ENCODE peak calls at places on chromosomes 16 and 17, in eight cellular contexts. One of them, this sample, is unnamed.
A peak's percentile ranks its signal among the peaks of the same experiment; 100 is the strongest.

GRCh38 chr16:89936508-89936907 is 12.0 kb upstream of the DEF8 start:
- DNase-seq in foreskin fibroblast: no peak
- DNase-seq in AG04450: no peak
- DNase-seq in upper lobe of left lung: peak; percentile 45
- DNase-seq in breast epithelium: no peak
- DNase-seq in lower leg skin: no peak
- DNase-seq in A549: no peak
- DNase-seq in thoracic aorta: no peak
- DNase-seq in this sample: no peak

GRCh38 chr17:2688351-2689342 is 22.9 kb downstream of the CLUH start:
- DNase-seq in breast epithelium: no peak
- DNase-seq in upper lobe of left lung: no peak
- DNase-seq in foreskin fibroblast: no peak
- DNase-seq in lower leg skin: peak; percentile 81
- DNase-seq in thoracic aorta: no peak
- DNase-seq in A549: no peak
- DNase-seq in AG04450: no peak
- DNase-seq in this sample: no peak

GRCh38 chr17:69561462-69561861 is 147.0 kb downstream of the MAP2K6 start:
- DNase-seq in upper lobe of left lung: no peak
- DNase-seq in breast epithelium: no peak
- DNase-seq in AG04450: no peak
- DNase-seq in thoracic aorta: no peak
- DNase-seq in foreskin fibroblast: no peak
- DNase-seq in A549: no peak
- DNase-seq in lower leg skin: no peak
- DNase-seq in this sample: no peak

GRCh38 chr17:574061-574460 is 140.6 kb downstream of the VPS53 start:
- DNase-seq in A549: no peak
- DNase-seq in upper lobe of left lung: no peak
- DNase-seq in breast epithelium: no peak
- DNase-seq in lower leg skin: peak; percentile 1
- DNase-seq in thoracic aorta: no peak
- DNase-seq in foreskin fibroblast: no peak
- DNase-seq in AG04450: no peak
- DNase-seq in this sample: peak; percentile 60

GRCh38 chr17:17416400-17417360 is 60.1 kb upstream of the MED9 start:
- DNase-seq in foreskin fibroblast: peak; percentile 79
- DNase-seq in A549: peak; percentile 41
- DNase-seq in thoracic aorta: no peak
- DNase-seq in breast epithelium: no peak
- DNase-seq in lower leg skin: peak; percentile 72
- DNase-seq in upper lobe of left lung: no peak
- DNase-seq in AG04450: no peak
- DNase-seq in this sample: peak; percentile 64

GRCh38 chr16:21953541-21953902 is 361 bp downstream of the UQCRC2 start:
- DNase-seq in thoracic aorta: no peak
- DNase-seq in A549: no peak
- DNase-seq in foreskin fibroblast: no peak
- DNase-seq in lower leg skin: no peak
- DNase-seq in breast epithelium: no peak
- DNase-seq in AG04450: no peak
- DNase-seq in upper lobe of left lung: peak; percentile 61
- DNase-seq in this sample: no peak

GRCh38 chr17:42529054-42529453 is 7.0 kb upstream of the NAGLU start:
- DNase-seq in foreskin fibroblast: no peak
- DNase-seq in thoracic aorta: no peak
- DNase-seq in lower leg skin: no peak
- DNase-seq in upper lobe of left lung: no peak
- DNase-seq in breast epithelium: no peak
- DNase-seq in AG04450: no peak
- DNase-seq in A549: no peak
- DNase-seq in this sample: no peak

GRCh38 chr17:74089869-74090464 is 113.5 kb upstream of the RPL38 start:
- DNase-seq in A549: peak; percentile 52
- DNase-seq in foreskin fibroblast: no peak
- DNase-seq in thoracic aorta: no peak
- DNase-seq in breast epithelium: no peak
- DNase-seq in lower leg skin: no peak
- DNase-seq in AG04450: no peak
- DNase-seq in upper lobe of left lung: no peak
- DNase-seq in this sample: peak; percentile 4

GRCh38 chr17:19533718-19534561 is at the start of gene SLC47A1:
- DNase-seq in lower leg skin: no peak
- DNase-seq in AG04450: no peak
- DNase-seq in upper lobe of left lung: peak; percentile 91
- DNase-seq in breast epithelium: no peak
- DNase-seq in foreskin fibroblast: no peak
- DNase-seq in thoracic aorta: no peak
- DNase-seq in A549: peak; percentile 76
- DNase-seq in this sample: no peak

GRCh38 chr17:30570191-30570590 is 93.0 kb downstream of the GOSR1 start:
- DNase-seq in thoracic aorta: no peak
- DNase-seq in lower leg skin: no peak
- DNase-seq in breast epithelium: peak; percentile 28
- DNase-seq in AG04450: no peak
- DNase-seq in foreskin fibroblast: no peak
- DNase-seq in A549: no peak
- DNase-seq in upper lobe of left lung: no peak
- DNase-seq in this sample: no peak

GRCh38 chr16:19744670-19745069 is 26.6 kb downstream of the IQCK start:
- DNase-seq in A549: no peak
- DNase-seq in lower leg skin: no peak
- DNase-seq in upper lobe of left lung: no peak
- DNase-seq in AG04450: no peak
- DNase-seq in foreskin fibroblast: no peak
- DNase-seq in thoracic aorta: no peak
- DNase-seq in breast epithelium: no peak
- DNase-seq in this sample: no peak

GRCh38 chr17:33642002-33642401 is 348.9 kb upstream of the ASIC2 start:
- DNase-seq in breast epithelium: no peak
- DNase-seq in AG04450: no peak
- DNase-seq in A549: no peak
- DNase-seq in lower leg skin: no peak
- DNase-seq in foreskin fibroblast: no peak
- DNase-seq in upper lobe of left lung: no peak
- DNase-seq in thoracic aorta: no peak
- DNase-seq in this sample: no peak

GRCh38 chr16:58859958-58860669 is 126.0 kb upstream of the GOT2 start:
- DNase-seq in AG04450: no peak
- DNase-seq in thoracic aorta: no peak
- DNase-seq in A549: no peak
- DNase-seq in breast epithelium: no peak
- DNase-seq in upper lobe of left lung: no peak
- DNase-seq in foreskin fibroblast: no peak
- DNase-seq in lower leg skin: no peak
- DNase-seq in this sample: no peak

GRCh38 chr16:29824589-29825144 is 4.4 kb downstream of the MVP start:
- DNase-seq in lower leg skin: no peak
- DNase-seq in thoracic aorta: no peak
- DNase-seq in upper lobe of left lung: no peak
- DNase-seq in AG04450: peak; percentile 65
- DNase-seq in breast epithelium: no peak
- DNase-seq in A549: peak; percentile 68
- DNase-seq in foreskin fibroblast: peak; percentile 73
- DNase-seq in this sample: no peak

GRCh38 chr17:6353161-6353560 is 81.8 kb downstream of the AIPL1 start:
- DNase-seq in AG04450: no peak
- DNase-seq in upper lobe of left lung: no peak
- DNase-seq in foreskin fibroblast: no peak
- DNase-seq in breast epithelium: no peak
- DNase-seq in A549: no peak
- DNase-seq in thoracic aorta: no peak
- DNase-seq in lower leg skin: peak; percentile 58
- DNase-seq in this sample: no peak

GRCh38 chr17:45394913-45395568 is 37.6 kb downstream of the ARHGAP27 start:
- DNase-seq in upper lobe of left lung: peak; percentile 89
- DNase-seq in A549: peak; percentile 95
- DNase-seq in breast epithelium: no peak
- DNase-seq in foreskin fibroblast: peak; percentile 79
- DNase-seq in lower leg skin: peak; percentile 91
- DNase-seq in thoracic aorta: no peak
- DNase-seq in AG04450: peak; percentile 81
- DNase-seq in this sample: no peak

GRCh38 chr16:25033852-25034251 is 18.7 kb upstream of the ARHGAP17 start:
- DNase-seq in foreskin fibroblast: no peak
- DNase-seq in A549: no peak
- DNase-seq in lower leg skin: no peak
- DNase-seq in upper lobe of left lung: no peak
- DNase-seq in thoracic aorta: no peak
- DNase-seq in AG04450: no peak
- DNase-seq in breast epithelium: no peak
- DNase-seq in this sample: no peak

GRCh38 chr17:79951361-79952264 is 84.1 kb downstream of the TBC1D16 start:
- DNase-seq in breast epithelium: peak; percentile 56
- DNase-seq in thoracic aorta: no peak
- DNase-seq in AG04450: peak; percentile 61
- DNase-seq in lower leg skin: peak; percentile 86
- DNase-seq in upper lobe of left lung: peak; percentile 77
- DNase-seq in A549: no peak
- DNase-seq in foreskin fibroblast: peak; percentile 71
- DNase-seq in this sample: peak; percentile 57

GRCh38 chr16:82625066-82625968 is 1.5 kb upstream of the CDH13 start:
- DNase-seq in foreskin fibroblast: no peak
- DNase-seq in breast epithelium: no peak
- DNase-seq in AG04450: no peak
- DNase-seq in upper lobe of left lung: no peak
- DNase-seq in thoracic aorta: no peak
- DNase-seq in lower leg skin: no peak
- DNase-seq in A549: no peak
- DNase-seq in this sample: no peak

GRCh38 chr17:34990921-34991365 is 10.6 kb downstream of the LIG3 start:
- DNase-seq in upper lobe of left lung: no peak
- DNase-seq in breast epithelium: no peak
- DNase-seq in lower leg skin: no peak
- DNase-seq in AG04450: no peak
- DNase-seq in thoracic aorta: no peak
- DNase-seq in A549: no peak
- DNase-seq in foreskin fibroblast: no peak
- DNase-seq in this sample: no peak

GRCh38 chr16:86470964-86471363 is 39.4 kb upstream of the FOXF1 start:
- DNase-seq in foreskin fibroblast: no peak
- DNase-seq in upper lobe of left lung: no peak
- DNase-seq in lower leg skin: no peak
- DNase-seq in breast epithelium: no peak
- DNase-seq in AG04450: no peak
- DNase-seq in thoracic aorta: no peak
- DNase-seq in A549: no peak
- DNase-seq in this sample: no peak

GRCh38 chr16:83441523-83441922 is 366.3 kb upstream of the HSBP1 start:
- DNase-seq in A549: no peak
- DNase-seq in thoracic aorta: no peak
- DNase-seq in foreskin fibroblast: peak; percentile 16
- DNase-seq in lower leg skin: no peak
- DNase-seq in upper lobe of left lung: no peak
- DNase-seq in breast epithelium: no peak
- DNase-seq in AG04450: no peak
- DNase-seq in this sample: no peak

GRCh38 chr17:76560036-76560876 is 20.4 kb downstream of the PRCD start:
- DNase-seq in thoracic aorta: no peak
- DNase-seq in AG04450: no peak
- DNase-seq in lower leg skin: no peak
- DNase-seq in A549: no peak
- DNase-seq in foreskin fibroblast: no peak
- DNase-seq in upper lobe of left lung: no peak
- DNase-seq in breast epithelium: no peak
- DNase-seq in this sample: no peak
- H3K4me3 ChIP-seq in thoracic aorta: no peak overlapping the region
- H3K4me3 ChIP-seq in AG04450: peak overlapping the region; percentile 41
- H3K4me3 ChIP-seq in lower leg skin: no peak overlapping the region
- H3K4me3 ChIP-seq in A549: peak overlapping the region; percentile 87
- H3K4me3 ChIP-seq in foreskin fibroblast: no peak overlapping the region
- H3K4me3 ChIP-seq in upper lobe of left lung: no peak overlapping the region
- H3K4me3 ChIP-seq in breast epithelium: no peak overlapping the region
- H3K4me3 ChIP-seq in this sample: peak overlapping the region; percentile 9

GRCh38 chr16:53152321-53152720 is 97.5 kb downstream of the CHD9 start:
- DNase-seq in breast epithelium: no peak
- DNase-seq in lower leg skin: peak; percentile 20
- DNase-seq in foreskin fibroblast: no peak
- DNase-seq in A549: no peak
- DNase-seq in AG04450: no peak
- DNase-seq in upper lobe of left lung: no peak
- DNase-seq in thoracic aorta: no peak
- DNase-seq in this sample: no peak
- H3K4me3 ChIP-seq in breast epithelium: no peak overlapping the region
- H3K4me3 ChIP-seq in lower leg skin: no peak overlapping the region
- H3K4me3 ChIP-seq in foreskin fibroblast: no peak overlapping the region
- H3K4me3 ChIP-seq in A549: no peak overlapping the region
- H3K4me3 ChIP-seq in AG04450: no peak overlapping the region
- H3K4me3 ChIP-seq in upper lobe of left lung: no peak overlapping the region
- H3K4me3 ChIP-seq in thoracic aorta: no peak overlapping the region
- H3K4me3 ChIP-seq in this sample: no peak overlapping the region

DNA sequence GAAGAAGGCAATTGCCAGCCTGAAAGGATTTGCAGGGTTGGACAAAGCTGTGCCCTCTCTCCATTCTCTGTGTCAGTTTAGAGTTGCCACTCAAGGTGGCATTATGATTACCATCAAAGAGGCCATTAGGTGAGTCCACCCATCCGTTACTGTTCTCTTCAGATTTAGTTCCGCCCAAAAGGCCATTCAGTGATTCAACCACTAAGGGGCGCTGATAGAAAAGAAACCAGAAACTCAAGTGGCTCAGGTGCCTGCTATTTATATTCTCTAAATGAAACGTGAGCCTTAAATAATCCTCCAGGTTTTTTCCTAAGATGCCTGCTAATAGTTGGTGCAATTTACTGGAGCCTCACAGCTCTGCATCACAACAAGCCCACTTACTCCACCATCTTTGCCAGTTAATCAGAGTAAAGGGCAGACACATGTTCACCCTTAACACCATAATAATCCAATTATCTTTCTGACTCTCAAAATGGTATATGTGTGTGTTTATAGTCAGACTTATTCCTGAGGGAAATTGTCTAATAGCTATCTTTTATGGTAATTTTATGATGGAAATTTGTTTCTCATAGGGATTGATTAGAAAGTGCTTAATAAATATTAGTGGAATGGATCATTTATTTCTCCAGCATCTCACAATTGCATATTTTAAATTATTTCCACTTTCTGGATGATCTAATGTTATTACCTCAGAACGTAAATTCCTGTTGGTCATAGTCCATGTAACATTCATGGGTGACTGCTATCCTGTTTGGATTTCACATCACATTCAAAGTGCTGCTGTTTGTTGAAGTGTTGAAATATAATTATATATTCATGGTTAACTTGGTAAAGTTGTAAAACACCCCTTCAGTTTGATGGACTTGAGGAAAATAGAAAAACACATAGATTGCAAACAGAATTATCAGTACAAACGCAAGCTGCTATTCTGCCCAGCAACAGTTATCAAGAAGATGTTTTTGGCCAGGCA is 59.3 kb downstream of the TANGO6 start:
- DNase-seq in foreskin fibroblast: no peak
- DNase-seq in upper lobe of left lung: no peak
- DNase-seq in breast epithelium: no peak
- DNase-seq in AG04450: peak; percentile 15
- DNase-seq in lower leg skin: peak; percentile 53
- DNase-seq in A549: peak; percentile 58
- DNase-seq in thoracic aorta: no peak
- DNase-seq in this sample: no peak
- H3K4me3 ChIP-seq in foreskin fibroblast: no peak overlapping the region
- H3K4me3 ChIP-seq in upper lobe of left lung: no peak overlapping the region
- H3K4me3 ChIP-seq in breast epithelium: no peak overlapping the region
- H3K4me3 ChIP-seq in AG04450: no peak overlapping the region
- H3K4me3 ChIP-seq in lower leg skin: no peak overlapping the region
- H3K4me3 ChIP-seq in A549: no peak overlapping the region
- H3K4me3 ChIP-seq in thoracic aorta: no peak overlapping the region
- H3K4me3 ChIP-seq in this sample: no peak overlapping the region

GRCh38 chr16:57478396-57479024 is 7.8 kb downstream of the DOK4 start:
- DNase-seq in A549: no peak
- DNase-seq in foreskin fibroblast: no peak
- DNase-seq in AG04450: no peak
- DNase-seq in breast epithelium: peak; percentile 34
- DNase-seq in thoracic aorta: no peak
- DNase-seq in lower leg skin: no peak
- DNase-seq in upper lobe of left lung: no peak
- DNase-seq in this sample: no peak
- H3K4me3 ChIP-seq in A549: peak overlapping the region; percentile 48
- H3K4me3 ChIP-seq in foreskin fibroblast: peak overlapping the region; percentile 61
- H3K4me3 ChIP-seq in AG04450: peak overlapping the region; percentile 63
- H3K4me3 ChIP-seq in breast epithelium: peak overlapping the region; percentile 47
- H3K4me3 ChIP-seq in thoracic aorta: peak overlapping the region; percentile 74
- H3K4me3 ChIP-seq in lower leg skin: no peak overlapping the region
- H3K4me3 ChIP-seq in upper lobe of left lung: peak overlapping the region; percentile 40
- H3K4me3 ChIP-seq in this sample: peak overlapping the region; percentile 57